ENCODE peak calls at places on chromosomes 13 and 19, in eight cellular contexts. D is A673, J is HL-60, B is neural progenitor cell, L is dorsolateral prefrontal cortex, A is transverse colon, I is lower lobe of right lung, Q is Peyer's patch. H is an unnamed sample. For H3K27me3, the result is how much of the 10 kb centered on the place peaks cover.

GRCh38 chr13:114100446-114101320 is 31.7 kb downstream of the RASA3 start:
- DNase-seq in Q (no peak), J (no peak), D (no peak), A (peak), I (peak), L (no peak), B (no peak), H (no peak)

GRCh38 chr13:42754801-42755513 is 26.4 kb upstream of the FAM216B start:
- DNase-seq in Q (no peak), B (no peak), A (no peak), J (no peak), L (no peak), I (no peak), D (no peak), H (no peak)

GRCh38 chr13:37192986-37193385 is 87.5 kb upstream of the CSNK1A1L start:
- DNase-seq in I (no peak), D (peak), Q (no peak), B (no peak), J (no peak), A (no peak), L (no peak), H (no peak)

GRCh38 chr19:33486936-33487793 is 34.4 kb downstream of the PEPD start:
- DNase-seq in Q (no peak), L (peak), J (no peak), B (no peak), A (no peak), D (no peak), I (peak), H (no peak)

GRCh38 chr19:19134687-19135158 is 3.6 kb downstream of the TMEM161A start:
- DNase-seq in I (peak), A (no peak), B (peak), D (no peak), L (no peak), J (peak), Q (no peak), H (no peak)

GRCh38 chr19:15184776-15185175 is 16.0 kb downstream of the NOTCH3 start:
- DNase-seq in D (no peak), A (no peak), J (no peak), L (no peak), B (no peak), I (no peak), Q (no peak), H (no peak)

GRCh38 chr19:42498387-42498786 is 29.9 kb downstream of the CEACAM1 start:
- DNase-seq in A (no peak), D (no peak), J (no peak), I (no peak), Q (no peak), B (no peak), L (no peak), H (no peak)

GRCh38 chr13:27954406-27954851 is 14.7 kb downstream of the CDX2 start:
- DNase-seq in Q (no peak), B (peak), I (no peak), A (peak), L (no peak), J (no peak), D (no peak), H (no peak)

GRCh38 chr13:30526612-30527217 is 61.0 kb upstream of the HMGB1 start:
- DNase-seq in A (no peak), B (peak), Q (no peak), I (no peak), J (no peak), D (no peak), L (no peak), H (no peak)

GRCh38 chr19:17873661-17874422 is 2.1 kb downstream of the SLC5A5 start:
- DNase-seq in D (peak), J (no peak), I (peak), L (no peak), A (peak), B (peak), Q (peak), H (no peak)

GRCh38 chr13:98410591-98410990 is 166.3 kb downstream of the STK24 start:
- DNase-seq in J (no peak), I (no peak), L (no peak), D (no peak), Q (no peak), A (no peak), B (no peak), H (no peak)

DNA sequence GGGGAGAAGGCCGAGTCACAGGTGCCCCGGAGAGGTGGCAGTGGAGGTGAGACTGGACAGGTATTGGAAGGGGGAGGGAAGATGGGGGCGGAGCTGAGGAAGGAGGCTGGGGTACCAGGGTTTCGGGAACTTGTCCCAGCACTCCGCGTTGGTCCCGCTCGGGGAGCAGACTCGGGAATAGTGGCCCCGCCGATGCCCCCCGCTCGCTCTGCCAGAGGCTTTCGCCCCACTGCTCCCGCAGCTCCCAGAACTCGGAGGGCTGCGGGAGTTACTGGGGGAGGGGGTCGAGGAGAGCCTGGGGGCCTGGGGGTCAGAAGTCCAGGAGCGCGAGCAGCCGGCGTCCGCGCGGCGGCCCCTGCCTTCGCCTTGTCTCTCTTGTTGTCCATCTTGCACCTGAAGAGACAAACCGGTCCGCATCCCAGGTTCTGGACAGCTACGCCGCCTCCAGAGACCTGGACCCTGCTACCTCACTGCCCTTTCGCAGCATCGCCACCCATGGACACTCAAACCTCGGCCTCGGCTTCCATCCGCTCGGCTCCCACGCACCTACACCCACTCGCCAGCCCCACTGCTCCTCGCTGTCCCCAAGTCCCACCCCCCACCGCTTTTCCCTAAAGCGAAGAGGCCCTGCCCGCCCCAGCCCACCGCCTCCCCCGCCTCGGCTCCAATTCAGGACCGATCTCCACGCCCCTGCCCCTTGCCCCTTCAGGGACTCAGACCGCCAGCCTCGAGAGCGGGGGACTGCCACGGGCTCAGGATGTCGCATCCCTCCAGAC is 698 bp downstream of the PRR36 start:
- DNase-seq in J (no peak), Q (no peak), D (no peak), A (no peak), B (no peak), L (no peak), I (no peak), H (no peak)
- H3K4me3 ChIP-seq in J (no peak), Q (no peak), D (peak), A (no peak), B (peak), L (peak), I (peak), H (no peak)

GRCh38 chr19:55366790-55367189 is 3.5 kb downstream of the IL11 start:
- DNase-seq in I (no peak), Q (no peak), L (no peak), J (no peak), B (no peak), D (no peak), A (no peak), H (no peak)
- H3K27me3 ChIP-seq in I (under half), Q (under half), L (under half), J (under half), B (under half), D (under half), A (under half), H (under half)

GRCh38 chr19:57395710-57396109 is 6.1 kb downstream of the ZNF548 start:
- DNase-seq in B (no peak), D (no peak), Q (no peak), J (no peak), I (no peak), L (no peak), A (no peak), H (no peak)

GRCh38 chr19:57389194-57389729 is 392 bp upstream of the ZNF548 start:
- DNase-seq in B (no peak), D (no peak), J (no peak), Q (no peak), L (no peak), A (no peak), I (no peak), H (no peak)

GRCh38 chr19:57389730-57390598 is at the start of gene ZNF548:
- DNase-seq in B (peak), I (peak), L (peak), A (peak), J (peak), Q (peak), D (peak), H (peak)
- TF ChIP-seq CTCF in B (peak), I (peak), L (peak), A (peak), J (no peak), Q (peak), D (peak), H (peak)

GRCh38 chr19:12581100-12581499 is 29.5 kb downstream of the ZNF490 start:
- DNase-seq in I (no peak), J (no peak), A (no peak), Q (no peak), L (no peak), D (no peak), B (no peak), H (no peak)
- H3K4me3 ChIP-seq in I (no peak), J (no peak), A (no peak), Q (no peak), L (no peak), D (no peak), B (no peak), H (no peak)

GRCh38 chr13:33015275-33015674 is 948 bp upstream of the KL start:
- DNase-seq in D (no peak), Q (no peak), A (no peak), I (no peak), B (no peak), L (no peak), J (no peak), H (no peak)
- H3K27me3 ChIP-seq in D (under half), Q (under half), A (under half), I (under half), B (half or more), L (under half), J (under half), H (under half)

GRCh38 chr13:92626274-92626673 is 600.3 kb upstream of the GPC6 start:
- DNase-seq in A (no peak), J (no peak), L (no peak), B (no peak), Q (no peak), I (no peak), D (no peak), H (no peak)
- TF ChIP-seq CTCF in A (no peak), J (no peak), L (no peak), B (no peak), Q (no peak), I (no peak), D (no peak), H (no peak)

GRCh38 chr19:36627057-36627456 is 21.9 kb downstream of the ZNF382 start:
- DNase-seq in D (no peak), B (no peak), Q (no peak), L (no peak), A (no peak), J (no peak), I (no peak), H (no peak)
- H3K4me3 ChIP-seq in D (no peak), B (no peak), Q (no peak), L (no peak), A (no peak), J (no peak), I (no peak), H (no peak)

H was measured in BJ.